ENCODE peak calls at places on chromosomes 2 and 18, in five cellular contexts. L is activated naive CD4-positive, alpha-beta T cell treated with anti-CD3 and anti-CD28 coated beads, Interleukin-2, amount 50 U/mL, for 72 hours; E is Calu3; M is head of caudate nucleus; N is activated CD4-positive, alpha-beta T cell treated with anti-CD3 and anti-CD28 coated beads, Interleukin-2, amount 50 U/mL, for 1 hour. D is an unnamed sample.
A peak's percentile ranks its signal among the peaks of the same experiment; 100 is the strongest.

GRCh38 chr2:203650860-203651613 is 55.4 kb upstream of the CD28 start:
- DNase-seq in L (no peak), E (peak; percentile 44), M (peak; percentile 38), N (no peak), D (no peak)

GRCh38 chr18:25896178-25896780 is 194.1 kb downstream of the SS18 start:
- DNase-seq in L (no peak), E (peak; percentile 24), M (peak; percentile 34), N (no peak), D (peak; percentile 37)

GRCh38 chr18:50099725-50100414 is 95.1 kb downstream of the MYO5B start:
- DNase-seq in L (no peak), E (no peak), M (no peak), N (no peak), D (no peak)

GRCh38 chr2:174027956-174028355 is 62.8 kb upstream of the SP3 start:
- DNase-seq in L (no peak), E (no peak), M (no peak), N (no peak), D (no peak)

GRCh38 chr2:24261441-24261840 is 86.6 kb downstream of the FAM228A start:
- DNase-seq in L (no peak), E (no peak), M (no peak), N (no peak), D (no peak)

GRCh38 chr2:158967731-158968395 is 577 bp upstream of the TANC1 start:
- DNase-seq in L (no peak), E (peak; percentile 56), M (peak; percentile 66), N (no peak), D (peak; percentile 68)

GRCh38 chr2:156466739-156467405 is 30.7 kb downstream of the GPD2 start:
- DNase-seq in L (no peak), E (no peak), M (peak; percentile 52), N (no peak), D (peak; percentile 60)

GRCh38 chr2:660477-661214 is 16.6 kb downstream of the TMEM18 start:
- DNase-seq in L (no peak), E (no peak), M (no peak), N (no peak), D (no peak)

GRCh38 chr2:236862961-236863728 is 222.5 kb upstream of the COPS8 start:
- DNase-seq in L (peak; percentile 33), E (no peak), M (peak; percentile 59), N (no peak), D (no peak)

GRCh38 chr2:239018291-239019192 is 170.7 kb downstream of the TWIST2 start:
- DNase-seq in L (peak; percentile 38), E (no peak), M (no peak), N (no peak), D (no peak)

GRCh38 chr2:173654896-173655265 is 300.2 kb downstream of the CDCA7 start:
- DNase-seq in L (no peak), E (no peak), M (no peak), N (no peak), D (no peak)

GRCh38 chr2:12452211-12452610 is 264.5 kb upstream of the TRIB2 start:
- DNase-seq in L (no peak), E (no peak), M (no peak), N (no peak), D (no peak)

GRCh38 chr2:85324639-85325465 is 2.9 kb downstream of the TGOLN2 start:
- DNase-seq in L (no peak), E (peak; percentile 38), M (no peak), N (no peak), D (no peak)

GRCh38 chr2:184780944-184781343 is 182.6 kb downstream of the ZNF804A start:
- DNase-seq in L (no peak), E (no peak), M (no peak), N (no peak), D (no peak)

GRCh38 chr2:10792001-10792400 is 20.6 kb downstream of the PDIA6 start:
- DNase-seq in L (no peak), E (no peak), M (no peak), N (no peak), D (no peak)

GRCh38 chr18:65761636-65762310 is 11.0 kb downstream of the CDH7 start:
- DNase-seq in L (no peak), E (no peak), M (no peak), N (no peak), D (no peak)

D was measured in left cardiac atrium.